ENCODE peak calls at places on chromosome 4, in ten cellular contexts. F is GM12891, S is renal cortical epithelial cell, X is GM13977, B is upper lobe of left lung, G is HAP-1, M is astrocyte of the spinal cord, Q is cardiac fibroblast, H is T47D, T is B cell. J is an unnamed sample.

GRCh38 chr4:87525636-87526035 is 3.5 kb downstream of the SPARCL1 start:
- DNase-seq in S (peak), M (no peak), B (no peak), T (no peak), Q (peak), G (peak), H (no peak), F (no peak), X (no peak), J (no peak)

GRCh38 chr4:47061435-47061834 is 30.1 kb downstream of the GABRB1 start:
- DNase-seq in Q (no peak), X (no peak), F (no peak), H (no peak), G (no peak), M (peak), B (no peak), T (no peak), S (no peak), J (no peak)

GRCh38 chr4:174681723-174682300 is 147.2 kb downstream of the GLRA3 start:
- DNase-seq in H (no peak), F (no peak), Q (peak), X (no peak), S (peak), G (no peak), B (no peak), M (peak), T (no peak), J (no peak)

GRCh38 chr4:72215198-72215597 is 183.4 kb downstream of the NPFFR2 start:
- DNase-seq in H (no peak), G (no peak), B (no peak), S (no peak), Q (no peak), T (no peak), M (no peak), F (no peak), X (no peak), J (no peak)

GRCh38 chr4:153759407-153760226 is at the start of gene RNF175:
- DNase-seq in B (no peak), F (no peak), Q (no peak), T (no peak), G (no peak), S (no peak), H (no peak), X (no peak), M (no peak), J (no peak)

GRCh38 chr4:155403886-155404285 is 27.1 kb upstream of the MAP9 start:
- DNase-seq in H (peak), Q (peak), T (no peak), B (no peak), S (peak), G (no peak), M (peak), F (no peak), X (no peak), J (peak)

GRCh38 chr4:86482851-86483490 is 111.1 kb upstream of the PTPN13 start:
- DNase-seq in T (no peak), G (peak), Q (peak), S (no peak), M (peak), X (peak), H (no peak), B (no peak), F (no peak), J (peak)

GRCh38 chr4:5206391-5206790 is 155.1 kb downstream of the STK32B start:
- DNase-seq in M (peak), F (no peak), G (peak), B (no peak), T (no peak), Q (peak), H (no peak), X (no peak), S (peak), J (no peak)

GRCh38 chr4:176981074-176981473 is 188.4 kb upstream of the VEGFC start:
- DNase-seq in T (no peak), M (no peak), Q (peak), S (no peak), H (no peak), F (no peak), X (no peak), B (no peak), G (no peak), J (no peak)

GRCh38 chr4:167031534-167032156 is 202.6 kb downstream of the SPOCK3 start:
- DNase-seq in S (peak), Q (peak), X (no peak), T (no peak), G (no peak), H (no peak), M (peak), F (no peak), B (no peak), J (no peak)

GRCh38 chr4:99483636-99484035 is 27.2 kb upstream of the C4orf17 start:
- DNase-seq in X (no peak), Q (peak), G (no peak), S (no peak), T (no peak), F (no peak), B (no peak), H (no peak), M (no peak), J (no peak)

J was measured in HEK293T.